ENCODE peak calls at places on chromosomes 7 and 10, in nine cellular contexts. One of them, this sample, is unnamed.

GRCh38 chr10:86250399-86250798 is 116.2 kb downstream of the GRID1 start:
- DNase-seq in CD8-positive, alpha-beta T cell: no peak
- DNase-seq in mucosa of descending colon: no peak
- DNase-seq in AG04449: no peak
- DNase-seq in transverse colon: no peak
- DNase-seq in colonic mucosa: no peak
- DNase-seq in GM06990: no peak
- DNase-seq in heart left ventricle: no peak
- DNase-seq in adipocyte: no peak
- DNase-seq in this sample: no peak

GRCh38 chr10:30553625-30554442 is 75.7 kb downstream of the LYZL2 start:
- DNase-seq in adipocyte: peak; percentile 46
- DNase-seq in GM06990: no peak
- DNase-seq in mucosa of descending colon: peak; percentile 80
- DNase-seq in heart left ventricle: peak; percentile 81
- DNase-seq in CD8-positive, alpha-beta T cell: no peak
- DNase-seq in transverse colon: peak; percentile 82
- DNase-seq in colonic mucosa: peak; percentile 87
- DNase-seq in AG04449: no peak
- DNase-seq in this sample: no peak

GRCh38 chr10:129956902-129957673 is 7.0 kb downstream of the EBF3 start:
- DNase-seq in colonic mucosa: no peak
- DNase-seq in AG04449: no peak
- DNase-seq in adipocyte: no peak
- DNase-seq in transverse colon: no peak
- DNase-seq in heart left ventricle: no peak
- DNase-seq in GM06990: no peak
- DNase-seq in CD8-positive, alpha-beta T cell: no peak
- DNase-seq in mucosa of descending colon: no peak
- DNase-seq in this sample: no peak

GRCh38 chr7:465710-466400 is 53.8 kb downstream of the PDGFA start:
- DNase-seq in heart left ventricle: no peak
- DNase-seq in mucosa of descending colon: no peak
- DNase-seq in GM06990: no peak
- DNase-seq in CD8-positive, alpha-beta T cell: no peak
- DNase-seq in transverse colon: no peak
- DNase-seq in adipocyte: no peak
- DNase-seq in colonic mucosa: no peak
- DNase-seq in AG04449: no peak
- DNase-seq in this sample: peak; percentile 35

GRCh38 chr7:18289801-18290200 is 205.7 kb upstream of the HDAC9 start:
- DNase-seq in AG04449: no peak
- DNase-seq in colonic mucosa: no peak
- DNase-seq in GM06990: no peak
- DNase-seq in mucosa of descending colon: no peak
- DNase-seq in adipocyte: no peak
- DNase-seq in CD8-positive, alpha-beta T cell: no peak
- DNase-seq in transverse colon: no peak
- DNase-seq in heart left ventricle: no peak
- DNase-seq in this sample: no peak

GRCh38 chr10:123038782-123039631 is 30.2 kb downstream of the ACADSB start:
- DNase-seq in GM06990: no peak
- DNase-seq in mucosa of descending colon: no peak
- DNase-seq in heart left ventricle: no peak
- DNase-seq in adipocyte: no peak
- DNase-seq in CD8-positive, alpha-beta T cell: no peak
- DNase-seq in colonic mucosa: no peak
- DNase-seq in AG04449: no peak
- DNase-seq in transverse colon: no peak
- DNase-seq in this sample: no peak

GRCh38 chr7:108570146-108570755 is 577 bp downstream of the DNAJB9 start:
- DNase-seq in AG04449: no peak
- DNase-seq in heart left ventricle: peak; percentile 56
- DNase-seq in adipocyte: peak; percentile 74
- DNase-seq in CD8-positive, alpha-beta T cell: no peak
- DNase-seq in mucosa of descending colon: peak; percentile 67
- DNase-seq in GM06990: no peak
- DNase-seq in transverse colon: peak; percentile 70
- DNase-seq in colonic mucosa: peak; percentile 57
- DNase-seq in this sample: no peak

GRCh38 chr7:40175725-40176510 is 41.1 kb downstream of the SUGCT start:
- DNase-seq in heart left ventricle: no peak
- DNase-seq in adipocyte: peak; percentile 57
- DNase-seq in GM06990: no peak
- DNase-seq in colonic mucosa: no peak
- DNase-seq in AG04449: peak; percentile 12
- DNase-seq in transverse colon: no peak
- DNase-seq in mucosa of descending colon: no peak
- DNase-seq in CD8-positive, alpha-beta T cell: no peak
- DNase-seq in this sample: peak; percentile 31

GRCh38 chr7:39294022-39294421 is 272.2 kb upstream of the YAE1 start:
- DNase-seq in transverse colon: no peak
- DNase-seq in colonic mucosa: no peak
- DNase-seq in AG04449: no peak
- DNase-seq in mucosa of descending colon: no peak
- DNase-seq in CD8-positive, alpha-beta T cell: no peak
- DNase-seq in GM06990: no peak
- DNase-seq in adipocyte: no peak
- DNase-seq in heart left ventricle: no peak
- DNase-seq in this sample: no peak

GRCh38 chr10:43234471-43235041 is 32.3 kb downstream of the RASGEF1A start:
- DNase-seq in CD8-positive, alpha-beta T cell: peak; percentile 34
- DNase-seq in GM06990: no peak
- DNase-seq in transverse colon: no peak
- DNase-seq in AG04449: no peak
- DNase-seq in colonic mucosa: no peak
- DNase-seq in mucosa of descending colon: peak; percentile 3
- DNase-seq in adipocyte: no peak
- DNase-seq in heart left ventricle: peak; percentile 17
- DNase-seq in this sample: no peak

GRCh38 chr10:49332768-49333167 is 33.8 kb downstream of the C10orf71 start:
- DNase-seq in adipocyte: no peak
- DNase-seq in colonic mucosa: no peak
- DNase-seq in AG04449: no peak
- DNase-seq in transverse colon: no peak
- DNase-seq in CD8-positive, alpha-beta T cell: no peak
- DNase-seq in GM06990: no peak
- DNase-seq in heart left ventricle: no peak
- DNase-seq in mucosa of descending colon: no peak
- DNase-seq in this sample: no peak

GRCh38 chr7:44280636-44280992 is 44.8 kb downstream of the CAMK2B start:
- DNase-seq in transverse colon: peak; percentile 3
- DNase-seq in colonic mucosa: no peak
- DNase-seq in GM06990: no peak
- DNase-seq in AG04449: no peak
- DNase-seq in heart left ventricle: no peak
- DNase-seq in mucosa of descending colon: peak; percentile 9
- DNase-seq in adipocyte: no peak
- DNase-seq in CD8-positive, alpha-beta T cell: no peak
- DNase-seq in this sample: no peak

DNA sequence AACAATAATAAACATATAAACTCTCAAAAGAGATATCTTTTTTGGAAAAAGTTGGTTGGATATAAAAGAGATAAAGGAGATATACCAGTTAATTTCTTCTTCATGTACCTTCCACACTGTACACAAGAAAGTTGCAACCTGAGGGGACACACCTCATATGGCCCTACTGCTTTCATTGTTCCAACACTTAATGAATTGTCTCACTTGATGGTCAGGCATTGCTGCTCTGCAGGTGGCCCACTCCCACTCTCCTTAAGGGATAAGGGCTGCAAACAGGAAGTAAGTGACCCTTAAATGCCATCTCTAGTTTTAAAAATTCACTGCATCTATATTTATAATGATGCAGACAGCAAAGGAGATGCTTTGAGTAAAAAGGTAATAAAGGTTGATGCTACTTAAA is 152.3 kb downstream of the BTAF1 start:
- DNase-seq in adipocyte: no peak
- DNase-seq in mucosa of descending colon: no peak
- DNase-seq in AG04449: no peak
- DNase-seq in colonic mucosa: no peak
- DNase-seq in heart left ventricle: no peak
- DNase-seq in CD8-positive, alpha-beta T cell: no peak
- DNase-seq in GM06990: no peak
- DNase-seq in transverse colon: no peak
- DNase-seq in this sample: no peak
- H3K4me3 ChIP-seq in adipocyte: no peak overlapping the region
- H3K4me3 ChIP-seq in mucosa of descending colon: no peak overlapping the region
- H3K4me3 ChIP-seq in AG04449: no peak overlapping the region
- H3K4me3 ChIP-seq in colonic mucosa: no peak overlapping the region
- H3K4me3 ChIP-seq in heart left ventricle: no peak overlapping the region
- H3K4me3 ChIP-seq in CD8-positive, alpha-beta T cell: no peak overlapping the region
- H3K4me3 ChIP-seq in GM06990: no peak overlapping the region
- H3K4me3 ChIP-seq in transverse colon: no peak overlapping the region
- H3K4me3 ChIP-seq in this sample: no peak overlapping the region

GRCh38 chr7:50304158-50304910 is at the start of gene IKZF1:
- DNase-seq in AG04449: no peak
- DNase-seq in heart left ventricle: peak; percentile 66
- DNase-seq in transverse colon: peak; percentile 69
- DNase-seq in mucosa of descending colon: peak; percentile 67
- DNase-seq in CD8-positive, alpha-beta T cell: peak; percentile 82
- DNase-seq in GM06990: peak; percentile 77
- DNase-seq in adipocyte: peak; percentile 25
- DNase-seq in colonic mucosa: peak; percentile 58
- DNase-seq in this sample: peak; percentile 70
- H3K4me3 ChIP-seq in AG04449: no peak within 1 kb of the TSS
- H3K4me3 ChIP-seq in heart left ventricle: peak within 1 kb of the TSS; percentile 56
- H3K4me3 ChIP-seq in transverse colon: peak within 1 kb of the TSS; percentile 58
- H3K4me3 ChIP-seq in mucosa of descending colon: no peak within 1 kb of the TSS
- H3K4me3 ChIP-seq in CD8-positive, alpha-beta T cell: peak within 1 kb of the TSS; percentile 96
- H3K4me3 ChIP-seq in GM06990: peak within 1 kb of the TSS; percentile 85
- H3K4me3 ChIP-seq in adipocyte: peak within 1 kb of the TSS; percentile 41
- H3K4me3 ChIP-seq in colonic mucosa: peak within 1 kb of the TSS; percentile 37
- H3K4me3 ChIP-seq in this sample: peak within 1 kb of the TSS; percentile 49

DNA sequence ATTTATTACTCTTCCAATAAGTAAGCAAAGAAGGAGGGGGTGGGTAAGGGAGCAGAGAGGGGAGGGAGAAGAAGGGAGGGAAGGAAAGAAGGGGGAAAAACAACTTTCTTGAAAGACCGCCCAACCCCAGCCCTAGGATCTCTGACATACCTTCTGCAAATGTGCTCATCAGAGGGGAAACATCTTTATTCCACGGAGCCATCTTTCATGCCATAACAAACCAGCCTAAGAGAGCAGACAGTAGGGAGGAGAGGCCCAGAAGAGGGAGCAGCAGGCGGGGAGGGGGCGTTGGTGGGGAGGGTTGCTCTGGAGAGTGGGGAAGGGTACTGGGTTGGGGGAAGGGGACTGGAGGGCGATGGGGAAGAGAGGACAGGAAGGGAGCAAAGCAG is 48.3 kb upstream of the COMTD1 start:
- DNase-seq in GM06990: no peak
- DNase-seq in CD8-positive, alpha-beta T cell: no peak
- DNase-seq in transverse colon: no peak
- DNase-seq in adipocyte: no peak
- DNase-seq in AG04449: no peak
- DNase-seq in colonic mucosa: no peak
- DNase-seq in mucosa of descending colon: no peak
- DNase-seq in heart left ventricle: no peak
- DNase-seq in this sample: no peak
- H3K4me3 ChIP-seq in GM06990: no peak overlapping the region
- H3K4me3 ChIP-seq in CD8-positive, alpha-beta T cell: no peak overlapping the region
- H3K4me3 ChIP-seq in transverse colon: no peak overlapping the region
- H3K4me3 ChIP-seq in adipocyte: no peak overlapping the region
- H3K4me3 ChIP-seq in AG04449: no peak overlapping the region
- H3K4me3 ChIP-seq in colonic mucosa: no peak overlapping the region
- H3K4me3 ChIP-seq in mucosa of descending colon: no peak overlapping the region
- H3K4me3 ChIP-seq in heart left ventricle: peak overlapping the region; percentile 47
- H3K4me3 ChIP-seq in this sample: no peak overlapping the region

DNA sequence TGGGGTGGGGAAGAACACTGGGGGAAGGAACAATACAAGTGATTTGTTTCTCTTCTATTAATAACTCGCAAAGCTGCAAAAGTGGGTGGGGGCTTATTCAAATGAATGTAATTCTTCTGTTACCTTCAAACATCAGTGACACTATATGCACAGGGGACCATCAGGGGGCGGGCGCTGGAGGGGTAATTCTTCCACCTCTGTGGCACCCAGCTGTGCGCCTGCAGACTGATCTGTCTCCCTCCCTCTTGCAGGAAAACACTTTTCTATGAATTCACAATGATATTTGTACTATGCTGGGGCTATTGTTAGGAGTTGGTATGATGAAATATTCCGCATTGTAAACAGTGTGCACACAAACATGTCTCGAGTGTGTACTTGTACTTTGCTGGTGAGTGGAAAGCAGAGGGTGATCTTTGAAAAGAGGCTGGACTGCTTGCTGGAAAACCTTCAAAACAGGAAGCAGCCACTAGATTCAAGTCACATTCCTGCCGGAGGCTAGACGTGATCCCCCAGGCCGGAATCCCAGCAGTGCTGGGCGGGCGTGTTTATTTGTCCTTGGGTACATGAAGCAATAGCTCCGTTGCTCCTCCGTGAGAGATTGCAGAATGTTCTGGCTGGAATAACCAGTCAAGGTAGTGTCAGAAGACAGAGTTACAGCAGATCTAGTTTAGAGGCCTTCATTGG is 15.8 kb upstream of the BNIP3 start:
- DNase-seq in AG04449: peak; percentile 33
- DNase-seq in transverse colon: peak; percentile 65
- DNase-seq in adipocyte: peak; percentile 98
- DNase-seq in CD8-positive, alpha-beta T cell: no peak
- DNase-seq in heart left ventricle: peak; percentile 77
- DNase-seq in colonic mucosa: peak; percentile 47
- DNase-seq in mucosa of descending colon: no peak
- DNase-seq in GM06990: no peak
- DNase-seq in this sample: no peak
- H3K4me3 ChIP-seq in AG04449: no peak overlapping the region
- H3K4me3 ChIP-seq in transverse colon: no peak overlapping the region
- H3K4me3 ChIP-seq in adipocyte: peak overlapping the region; percentile 46
- H3K4me3 ChIP-seq in CD8-positive, alpha-beta T cell: no peak overlapping the region
- H3K4me3 ChIP-seq in heart left ventricle: no peak overlapping the region
- H3K4me3 ChIP-seq in colonic mucosa: no peak overlapping the region
- H3K4me3 ChIP-seq in mucosa of descending colon: no peak overlapping the region
- H3K4me3 ChIP-seq in GM06990: no peak overlapping the region
- H3K4me3 ChIP-seq in this sample: no peak overlapping the region

DNA sequence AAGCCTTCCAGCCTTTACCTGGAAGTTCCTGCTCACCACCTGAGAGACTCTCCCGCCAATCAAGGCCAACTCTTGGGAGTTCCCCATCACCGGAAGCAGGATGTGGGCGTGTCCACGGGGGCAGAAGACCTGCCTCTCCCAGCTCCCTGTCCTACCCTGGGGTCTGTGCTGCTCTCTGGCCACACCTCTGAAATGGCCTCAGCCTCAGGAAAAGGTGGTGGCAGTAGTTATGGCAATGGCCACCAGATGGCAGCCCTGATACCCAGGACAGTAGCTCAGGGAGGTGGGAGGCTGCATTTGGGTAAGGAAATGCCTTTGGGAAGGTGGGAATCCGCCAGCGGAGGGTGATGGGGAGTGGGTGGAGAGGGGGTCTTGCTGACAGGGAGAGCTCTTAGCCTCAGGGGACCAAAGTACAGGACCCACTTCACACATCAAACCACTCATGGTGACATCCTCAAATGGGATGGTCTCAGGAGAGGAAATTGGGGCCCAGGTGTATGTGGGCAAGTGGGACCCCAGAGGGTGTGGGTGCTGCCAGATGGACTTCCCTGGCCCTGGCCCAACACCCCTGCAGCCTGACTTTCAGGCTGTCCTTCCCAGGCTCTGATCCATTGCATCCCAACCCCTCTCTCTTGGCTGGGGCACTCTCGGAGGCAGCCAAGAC is 33.9 kb downstream of the KAZALD1 start:
- DNase-seq in AG04449: no peak
- DNase-seq in transverse colon: peak; percentile 82
- DNase-seq in mucosa of descending colon: peak; percentile 89
- DNase-seq in adipocyte: peak; percentile 77
- DNase-seq in colonic mucosa: peak; percentile 92
- DNase-seq in GM06990: peak; percentile 56
- DNase-seq in heart left ventricle: peak; percentile 60
- DNase-seq in CD8-positive, alpha-beta T cell: peak; percentile 77
- DNase-seq in this sample: peak; percentile 96
- H3K4me3 ChIP-seq in AG04449: no peak overlapping the region
- H3K4me3 ChIP-seq in transverse colon: no peak overlapping the region
- H3K4me3 ChIP-seq in mucosa of descending colon: no peak overlapping the region
- H3K4me3 ChIP-seq in adipocyte: no peak overlapping the region
- H3K4me3 ChIP-seq in colonic mucosa: no peak overlapping the region
- H3K4me3 ChIP-seq in GM06990: no peak overlapping the region
- H3K4me3 ChIP-seq in heart left ventricle: no peak overlapping the region
- H3K4me3 ChIP-seq in CD8-positive, alpha-beta T cell: no peak overlapping the region
- H3K4me3 ChIP-seq in this sample: no peak overlapping the region

This sample was measured in H1.